ENCODE peak calls at places on chromosome 21, in six cellular contexts. T is anterior cingulate cortex, U is HuH-7.5, C is T follicular helper cell, J is globus pallidus, R is IMR-90. X is an unnamed sample.

GRCh38 chr21:15667824-15668223 is 62.0 kb upstream of the USP25 start:
- DNase-seq in C (no peak), U (no peak), T (no peak), R (no peak), J (no peak), X (no peak)

GRCh38 chr21:23936224-23936623 is 1671.1 kb downstream of the MRPL39 start:
- DNase-seq in R (peak), T (no peak), C (no peak), J (peak), U (no peak), X (no peak)

GRCh38 chr21:42047821-42048613 is 23.1 kb upstream of the UMODL1 start:
- DNase-seq in R (peak), T (no peak), C (no peak), J (peak), U (no peak), X (no peak)

GRCh38 chr21:31987696-31988095 is 114.9 kb downstream of the HUNK start:
- DNase-seq in R (no peak), T (no peak), C (no peak), J (no peak), U (no peak), X (no peak)

GRCh38 chr21:38227401-38227800 is 29.4 kb upstream of the KCNJ15 start:
- DNase-seq in C (no peak), U (no peak), J (no peak), T (no peak), R (peak), X (no peak)

GRCh38 chr21:27060190-27060589 is 93.3 kb upstream of the ADAMTS5 start:
- DNase-seq in J (no peak), C (no peak), U (no peak), R (peak), T (no peak), X (no peak)

GRCh38 chr21:43861716-43862115 is 3.3 kb upstream of the AGPAT3 start:
- DNase-seq in R (no peak), C (no peak), J (no peak), U (no peak), T (no peak), X (no peak)

GRCh38 chr21:37683396-37684114 is 232.7 kb downstream of the KCNJ6 start:
- DNase-seq in R (no peak), C (no peak), T (no peak), U (no peak), J (no peak), X (no peak)

GRCh38 chr21:16563795-16564194 is 834.0 kb downstream of the USP25 start:
- DNase-seq in C (no peak), R (no peak), T (no peak), J (no peak), U (no peak), X (no peak)

GRCh38 chr21:15208787-15209186 is 144.0 kb upstream of the NRIP1 start:
- DNase-seq in J (no peak), U (no peak), T (no peak), R (no peak), C (no peak), X (no peak)

GRCh38 chr21:44293551-44294231 is 6.2 kb upstream of the PFKL start:
- DNase-seq in T (no peak), U (no peak), C (no peak), R (no peak), J (no peak), X (no peak)

GRCh38 chr21:40622531-40622930 is 224.4 kb downstream of the DSCAM start:
- DNase-seq in C (no peak), U (no peak), T (no peak), J (no peak), R (no peak), X (no peak)

GRCh38 chr21:45541221-45542039 is 810 bp downstream of the SLC19A1 start:
- DNase-seq in T (no peak), C (peak), J (peak), U (peak), R (peak), X (peak)

GRCh38 chr21:14438204-14438603 is 55.3 kb upstream of the HSPA13 start:
- DNase-seq in T (no peak), U (no peak), R (no peak), C (no peak), J (no peak), X (no peak)

GRCh38 chr21:43591468-43592050 is 67.7 kb downstream of the HSF2BP start:
- DNase-seq in R (no peak), J (no peak), U (no peak), T (no peak), C (no peak), X (no peak)

GRCh38 chr21:36260030-36260787 is 59.8 kb upstream of the MORC3 start:
- DNase-seq in J (peak), R (peak), T (no peak), U (peak), C (peak), X (peak)

GRCh38 chr21:39103689-39104088 is 79.6 kb downstream of the PSMG1 start:
- DNase-seq in J (no peak), R (peak), T (no peak), U (no peak), C (no peak), X (no peak)

GRCh38 chr21:42160950-42161225 is 58.1 kb upstream of the ABCG1 start:
- DNase-seq in C (no peak), T (no peak), U (no peak), R (no peak), J (no peak), X (no peak)

GRCh38 chr21:37562920-37563640 is 196.5 kb downstream of the DYRK1A start:
- DNase-seq in U (no peak), C (no peak), R (no peak), J (no peak), T (no peak), X (peak)

GRCh38 chr21:16522512-16522911 is 792.7 kb downstream of the USP25 start:
- DNase-seq in U (no peak), C (no peak), T (no peak), J (no peak), R (peak), X (no peak)

GRCh38 chr21:32470206-32470605 is 57.7 kb downstream of the EVA1C start:
- DNase-seq in U (no peak), C (no peak), R (no peak), T (no peak), J (no peak), X (no peak)